ENCODE peak calls at places on chromosomes 7 and 10, in five cellular contexts. One of them, this sample, is unnamed.

GRCh38 chr7:36670585-36671431 is 53.5 kb downstream of the AOAH start:
- DNase-seq in AG09309: no peak
- DNase-seq in bronchial epithelial cell: peak
- DNase-seq in psoas muscle: peak
- DNase-seq in BJ: no peak
- DNase-seq in this sample: no peak

GRCh38 chr10:125186431-125187170 is 26.2 kb upstream of the CTBP2 start:
- DNase-seq in AG09309: no peak
- DNase-seq in bronchial epithelial cell: no peak
- DNase-seq in psoas muscle: no peak
- DNase-seq in BJ: no peak
- DNase-seq in this sample: no peak

GRCh38 chr10:8346861-8347260 is 292.4 kb downstream of the GATA3 start:
- DNase-seq in AG09309: no peak
- DNase-seq in bronchial epithelial cell: no peak
- DNase-seq in psoas muscle: no peak
- DNase-seq in BJ: no peak
- DNase-seq in this sample: no peak

GRCh38 chr7:38374507-38374906 is 101.1 kb upstream of the TARP start:
- DNase-seq in AG09309: no peak
- DNase-seq in bronchial epithelial cell: peak
- DNase-seq in psoas muscle: no peak
- DNase-seq in BJ: no peak
- DNase-seq in this sample: no peak

GRCh38 chr10:31596765-31597164 is 277.7 kb downstream of the ZEB1 start:
- DNase-seq in AG09309: no peak
- DNase-seq in bronchial epithelial cell: no peak
- DNase-seq in psoas muscle: no peak
- DNase-seq in BJ: no peak
- DNase-seq in this sample: no peak

GRCh38 chr10:112333452-112333851 is 40.5 kb upstream of the ACSL5 start:
- DNase-seq in AG09309: no peak
- DNase-seq in bronchial epithelial cell: no peak
- DNase-seq in psoas muscle: no peak
- DNase-seq in BJ: no peak
- DNase-seq in this sample: no peak

GRCh38 chr10:105691811-105692210 is 1050.7 kb downstream of the SORCS3 start:
- DNase-seq in AG09309: no peak
- DNase-seq in bronchial epithelial cell: peak
- DNase-seq in psoas muscle: no peak
- DNase-seq in BJ: no peak
- DNase-seq in this sample: no peak

GRCh38 chr10:95655571-95656290 is 780 bp downstream of the ALDH18A1 start:
- DNase-seq in AG09309: no peak
- DNase-seq in bronchial epithelial cell: peak
- DNase-seq in psoas muscle: no peak
- DNase-seq in BJ: no peak
- DNase-seq in this sample: no peak

GRCh38 chr7:84144480-84144879 is 50.1 kb downstream of the SEMA3A start:
- DNase-seq in AG09309: no peak
- DNase-seq in bronchial epithelial cell: peak
- DNase-seq in psoas muscle: no peak
- DNase-seq in BJ: no peak
- DNase-seq in this sample: no peak

GRCh38 chr10:48467669-48468068 is 137.2 kb downstream of the ARHGAP22 start:
- DNase-seq in AG09309: no peak
- DNase-seq in bronchial epithelial cell: no peak
- DNase-seq in psoas muscle: no peak
- DNase-seq in BJ: no peak
- DNase-seq in this sample: no peak

GRCh38 chr10:50550291-50550839 is 73.4 kb downstream of the SGMS1 start:
- DNase-seq in AG09309: no peak
- DNase-seq in bronchial epithelial cell: no peak
- DNase-seq in psoas muscle: no peak
- DNase-seq in BJ: no peak
- DNase-seq in this sample: no peak

GRCh38 chr7:46839651-46840050 is 742.3 kb downstream of the TNS3 start:
- DNase-seq in AG09309: no peak
- DNase-seq in bronchial epithelial cell: peak
- DNase-seq in psoas muscle: no peak
- DNase-seq in BJ: no peak
- DNase-seq in this sample: no peak

DNA sequence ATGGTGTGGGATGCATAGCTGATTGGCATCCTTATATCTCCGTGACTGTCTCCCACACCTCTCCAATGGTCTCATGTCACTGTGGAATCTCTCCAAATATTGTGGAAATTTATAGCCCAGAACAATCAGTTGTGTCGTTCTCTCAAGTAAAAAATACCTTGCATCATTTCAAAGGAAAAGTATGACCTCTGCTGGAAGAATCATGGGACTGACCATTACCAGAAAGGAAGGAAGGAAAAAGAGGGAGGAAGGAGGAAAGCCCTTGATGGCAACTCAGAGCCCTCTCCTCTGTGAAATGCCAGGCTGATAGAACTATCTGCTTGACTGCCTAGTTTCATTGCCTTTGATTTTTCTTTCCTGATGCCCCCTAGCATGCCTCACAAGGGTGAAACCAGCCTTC is 76.3 kb downstream of the FOXI2 start:
- DNase-seq in AG09309: no peak
- DNase-seq in bronchial epithelial cell: peak
- DNase-seq in psoas muscle: no peak
- DNase-seq in BJ: no peak
- DNase-seq in this sample: no peak
- TF ChIP-seq CTCF in AG09309: no peak
- TF ChIP-seq CTCF in bronchial epithelial cell: no peak
- TF ChIP-seq CTCF in psoas muscle: no peak
- TF ChIP-seq CTCF in BJ: no peak
- TF ChIP-seq CTCF in this sample: no peak

GRCh38 chr7:70703785-70704184 is 428.2 kb upstream of the GALNT17 start:
- DNase-seq in AG09309: no peak
- DNase-seq in bronchial epithelial cell: no peak
- DNase-seq in psoas muscle: no peak
- DNase-seq in BJ: no peak
- DNase-seq in this sample: no peak

GRCh38 chr7:70701487-70701886 is 430.5 kb upstream of the GALNT17 start:
- DNase-seq in AG09309: no peak
- DNase-seq in bronchial epithelial cell: no peak
- DNase-seq in psoas muscle: no peak
- DNase-seq in BJ: no peak
- DNase-seq in this sample: no peak

GRCh38 chr7:70700055-70700934 is 431.6 kb upstream of the GALNT17 start:
- DNase-seq in AG09309: no peak
- DNase-seq in bronchial epithelial cell: no peak
- DNase-seq in psoas muscle: no peak
- DNase-seq in BJ: no peak
- DNase-seq in this sample: no peak

GRCh38 chr7:70698219-70698832 is 433.6 kb upstream of the GALNT17 start:
- DNase-seq in AG09309: peak
- DNase-seq in bronchial epithelial cell: peak
- DNase-seq in psoas muscle: no peak
- DNase-seq in BJ: no peak
- DNase-seq in this sample: no peak

DNA sequence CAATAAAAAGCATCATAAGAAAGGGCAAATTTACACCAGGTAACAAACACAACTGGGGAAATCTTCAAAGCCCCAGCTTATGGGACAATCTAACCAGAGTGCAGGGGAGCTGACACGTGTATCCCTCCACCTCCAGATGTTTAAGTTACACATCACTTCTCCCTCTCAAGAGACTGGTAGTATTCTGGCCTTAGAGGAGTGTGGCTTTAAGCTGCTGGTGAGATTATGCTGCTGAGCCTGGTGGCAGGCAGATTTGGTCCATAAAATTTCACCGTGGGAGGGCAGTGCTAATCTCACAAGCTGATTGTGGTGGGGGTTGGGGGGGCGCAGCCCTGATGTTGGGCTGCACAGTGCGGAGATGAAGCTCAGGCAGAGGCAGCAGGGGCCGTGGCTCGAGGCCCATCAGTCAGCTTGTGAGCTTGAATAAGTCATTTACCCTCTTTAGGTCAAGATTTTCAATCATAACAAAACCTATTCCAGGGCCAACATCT is 431.0 kb upstream of the GALNT17 start:
- DNase-seq in AG09309: no peak
- DNase-seq in bronchial epithelial cell: no peak
- DNase-seq in psoas muscle: no peak
- DNase-seq in BJ: no peak
- DNase-seq in this sample: no peak
- H3K4me3 ChIP-seq in AG09309: no peak
- H3K4me3 ChIP-seq in bronchial epithelial cell: no peak
- H3K4me3 ChIP-seq in psoas muscle: no peak
- H3K4me3 ChIP-seq in BJ: no peak
- H3K4me3 ChIP-seq in this sample: no peak

DNA sequence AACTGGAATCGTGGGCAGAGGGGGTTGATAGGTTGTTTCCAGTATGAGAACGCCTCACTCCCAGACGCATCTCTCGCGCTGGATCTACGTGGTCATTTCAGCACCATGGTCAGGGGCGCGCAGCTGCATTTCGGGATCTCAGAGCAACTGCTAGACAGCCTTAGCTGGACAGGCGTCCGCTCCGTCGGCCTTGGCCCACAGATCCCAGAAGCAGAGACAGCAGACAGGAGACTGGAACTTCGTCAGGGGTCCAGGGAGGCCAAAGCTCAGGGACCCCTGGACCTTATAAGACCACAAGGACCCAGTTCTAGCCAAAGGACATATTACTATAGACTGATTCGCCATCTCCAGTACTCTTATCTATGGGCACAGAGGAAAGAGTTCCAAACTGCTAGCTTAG is 5.3 kb downstream of the NEUROG3 start:
- DNase-seq in AG09309: no peak
- DNase-seq in bronchial epithelial cell: peak
- DNase-seq in psoas muscle: peak
- DNase-seq in BJ: no peak
- DNase-seq in this sample: no peak
- TF ChIP-seq CTCF in AG09309: no peak
- TF ChIP-seq CTCF in bronchial epithelial cell: no peak
- TF ChIP-seq CTCF in psoas muscle: no peak
- TF ChIP-seq CTCF in BJ: no peak
- TF ChIP-seq CTCF in this sample: no peak

GRCh38 chr10:6136215-6137201 is 47.7 kb downstream of the RBM17 start:
- DNase-seq in AG09309: peak
- DNase-seq in bronchial epithelial cell: peak
- DNase-seq in psoas muscle: no peak
- DNase-seq in BJ: peak
- DNase-seq in this sample: no peak
- H3K4me3 ChIP-seq in AG09309: no peak
- H3K4me3 ChIP-seq in bronchial epithelial cell: no peak
- H3K4me3 ChIP-seq in psoas muscle: no peak
- H3K4me3 ChIP-seq in BJ: no peak
- H3K4me3 ChIP-seq in this sample: peak

GRCh38 chr10:103781329-103782061 is 73.9 kb downstream of the SH3PXD2A start:
- DNase-seq in AG09309: peak
- DNase-seq in bronchial epithelial cell: peak
- DNase-seq in psoas muscle: peak
- DNase-seq in BJ: peak
- DNase-seq in this sample: peak
- TF ChIP-seq CTCF in AG09309: peak
- TF ChIP-seq CTCF in bronchial epithelial cell: peak
- TF ChIP-seq CTCF in psoas muscle: peak
- TF ChIP-seq CTCF in BJ: peak
- TF ChIP-seq CTCF in this sample: peak

GRCh38 chr7:134782121-134782623 is 2.7 kb downstream of the CALD1 start:
- DNase-seq in AG09309: no peak
- DNase-seq in bronchial epithelial cell: peak
- DNase-seq in psoas muscle: no peak
- DNase-seq in BJ: no peak
- DNase-seq in this sample: no peak
- H3K4me3 ChIP-seq in AG09309: peak
- H3K4me3 ChIP-seq in bronchial epithelial cell: no peak
- H3K4me3 ChIP-seq in psoas muscle: peak
- H3K4me3 ChIP-seq in BJ: peak
- H3K4me3 ChIP-seq in this sample: peak

DNA sequence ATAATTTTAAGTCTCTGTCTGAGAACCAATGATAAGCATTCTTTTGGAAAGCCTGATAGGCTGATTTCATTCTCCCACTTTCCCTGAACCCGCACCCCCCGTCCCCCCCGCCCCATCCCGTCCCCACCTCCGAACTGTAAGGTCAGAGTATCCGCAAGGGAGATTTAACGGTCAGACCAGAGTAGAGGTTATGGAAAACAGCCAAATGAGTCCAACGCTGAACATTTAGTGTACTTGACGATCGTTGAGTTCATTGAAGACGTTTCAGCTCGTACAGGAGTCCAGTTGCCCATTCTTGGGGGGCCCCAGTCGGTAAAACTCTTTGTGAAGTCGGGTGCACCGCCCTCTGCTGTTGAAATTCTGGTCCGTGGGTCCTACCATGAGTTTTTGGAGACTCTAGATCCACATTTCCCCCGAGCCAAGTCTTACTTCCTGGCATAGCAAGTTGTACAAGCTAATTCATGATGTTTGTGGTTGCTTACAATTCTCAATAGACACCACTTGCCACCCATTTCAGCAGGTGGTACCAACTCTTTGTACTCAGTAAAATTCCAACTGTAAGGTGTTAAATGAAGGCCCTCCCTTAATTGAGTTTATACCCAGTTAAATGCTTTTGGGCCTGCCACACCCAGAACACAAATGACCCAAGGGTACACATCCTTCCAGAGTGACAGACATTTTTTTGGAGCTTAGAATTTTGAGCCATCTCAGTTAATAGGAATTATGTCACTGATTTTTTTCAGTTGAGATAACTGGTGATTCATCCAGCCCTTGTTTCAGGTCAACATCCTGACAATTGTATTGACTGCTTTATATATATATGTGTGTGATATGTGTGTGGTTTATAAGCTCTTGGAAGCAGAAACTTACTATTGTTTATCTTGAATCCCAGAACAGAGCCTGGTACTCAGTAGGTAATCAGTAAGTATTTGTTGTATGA is 1.2 kb downstream of the MARCHF5 start:
- DNase-seq in AG09309: peak
- DNase-seq in bronchial epithelial cell: peak
- DNase-seq in psoas muscle: peak
- DNase-seq in BJ: no peak
- DNase-seq in this sample: peak
- TF ChIP-seq CTCF in AG09309: peak
- TF ChIP-seq CTCF in bronchial epithelial cell: peak
- TF ChIP-seq CTCF in psoas muscle: peak
- TF ChIP-seq CTCF in BJ: peak
- TF ChIP-seq CTCF in this sample: peak

GRCh38 chr10:132421377-132422168 is 24.6 kb downstream of the PWWP2B start:
- DNase-seq in AG09309: no peak
- DNase-seq in bronchial epithelial cell: no peak
- DNase-seq in psoas muscle: peak
- DNase-seq in BJ: no peak
- DNase-seq in this sample: no peak
- H3K4me3 ChIP-seq in AG09309: no peak
- H3K4me3 ChIP-seq in bronchial epithelial cell: no peak
- H3K4me3 ChIP-seq in psoas muscle: peak
- H3K4me3 ChIP-seq in BJ: no peak
- H3K4me3 ChIP-seq in this sample: no peak